ENCODE peak calls at places on chromosomes 6 and 20, in four cellular contexts. One of them, this sample, is unnamed.

GRCh38 chr6:41181566-41181965 is 18.6 kb upstream of the TREM2 start:
- DNase-seq in NT2/D1: no peak
- DNase-seq in IMR-90: no peak
- DNase-seq in cardiac fibroblast: no peak
- DNase-seq in this sample: no peak

GRCh38 chr20:18633411-18633810 is 45.6 kb downstream of the DTD1 start:
- DNase-seq in cardiac fibroblast: no peak
- DNase-seq in IMR-90: no peak
- DNase-seq in NT2/D1: no peak
- DNase-seq in this sample: no peak

GRCh38 chr6:41682497-41682961 is 44.3 kb downstream of the MDFI start:
- DNase-seq in NT2/D1: no peak
- DNase-seq in IMR-90: no peak
- DNase-seq in cardiac fibroblast: no peak
- DNase-seq in this sample: no peak

GRCh38 chr20:10508060-10508459 is 73.0 kb downstream of the SLX4IP start:
- DNase-seq in cardiac fibroblast: peak
- DNase-seq in NT2/D1: no peak
- DNase-seq in IMR-90: peak
- DNase-seq in this sample: no peak

GRCh38 chr6:158028876-158029275 is 47.2 kb downstream of the SYNJ2 start:
- DNase-seq in NT2/D1: no peak
- DNase-seq in IMR-90: no peak
- DNase-seq in cardiac fibroblast: no peak
- DNase-seq in this sample: no peak

GRCh38 chr6:167137881-167138280 is 15.0 kb downstream of the CCR6 start:
- DNase-seq in cardiac fibroblast: no peak
- DNase-seq in NT2/D1: no peak
- DNase-seq in IMR-90: no peak
- DNase-seq in this sample: no peak

GRCh38 chr20:3786126-3786484 is 435 bp downstream of the CENPB start:
- DNase-seq in IMR-90: peak
- DNase-seq in NT2/D1: no peak
- DNase-seq in cardiac fibroblast: peak
- DNase-seq in this sample: no peak

GRCh38 chr6:23505021-23505420 is 621.0 kb upstream of the NRSN1 start:
- DNase-seq in cardiac fibroblast: peak
- DNase-seq in IMR-90: peak
- DNase-seq in NT2/D1: no peak
- DNase-seq in this sample: no peak

GRCh38 chr6:155832596-155832995 is 377.0 kb upstream of the NOX3 start:
- DNase-seq in IMR-90: peak
- DNase-seq in cardiac fibroblast: peak
- DNase-seq in NT2/D1: no peak
- DNase-seq in this sample: no peak

GRCh38 chr6:1311400-1312192 is at the start of gene FOXQ1:
- DNase-seq in cardiac fibroblast: no peak
- DNase-seq in NT2/D1: no peak
- DNase-seq in IMR-90: peak
- DNase-seq in this sample: no peak
- H3K4me3 ChIP-seq in cardiac fibroblast: peak
- H3K4me3 ChIP-seq in NT2/D1: peak
- H3K4me3 ChIP-seq in IMR-90: peak
- H3K4me3 ChIP-seq in this sample: no peak

DNA sequence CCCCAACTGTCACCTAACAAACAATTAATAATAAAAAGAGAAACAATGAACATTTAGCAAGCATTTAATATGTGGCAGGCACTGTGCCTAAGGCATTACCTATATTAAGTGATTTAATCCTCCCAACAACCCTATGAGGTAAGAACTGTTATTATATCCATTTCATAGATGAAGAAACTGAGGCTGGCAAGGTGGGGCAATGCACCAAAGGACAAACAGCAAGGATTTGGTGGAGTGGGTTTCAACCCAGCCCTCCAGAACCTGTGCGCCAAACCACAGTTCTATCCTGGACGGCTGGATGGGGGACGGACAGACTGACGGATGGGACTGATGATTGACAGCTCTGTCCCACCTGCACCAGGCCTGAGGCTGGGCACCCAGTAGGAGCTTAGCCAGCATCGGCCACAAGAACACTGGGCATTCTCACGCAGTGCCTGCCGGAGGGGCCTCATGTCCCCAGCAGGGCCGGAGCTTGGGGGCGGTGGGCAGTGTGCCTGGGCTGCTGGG is 24.6 kb downstream of the NOL4L start:
- DNase-seq in IMR-90: no peak
- DNase-seq in NT2/D1: no peak
- DNase-seq in cardiac fibroblast: no peak
- DNase-seq in this sample: no peak
- H3K4me3 ChIP-seq in IMR-90: no peak
- H3K4me3 ChIP-seq in NT2/D1: no peak
- H3K4me3 ChIP-seq in cardiac fibroblast: no peak
- H3K4me3 ChIP-seq in this sample: no peak

GRCh38 chr6:106084973-106085686 is 1.0 kb upstream of the PRDM1 start:
- DNase-seq in cardiac fibroblast: no peak
- DNase-seq in IMR-90: peak
- DNase-seq in NT2/D1: no peak
- DNase-seq in this sample: no peak

GRCh38 chr6:106085687-106085983 is 501 bp upstream of the PRDM1 start:
- DNase-seq in NT2/D1: no peak
- DNase-seq in IMR-90: no peak
- DNase-seq in cardiac fibroblast: no peak
- DNase-seq in this sample: no peak

GRCh38 chr6:106085984-106086832 is at the start of gene PRDM1:
- DNase-seq in IMR-90: peak
- DNase-seq in NT2/D1: peak
- DNase-seq in cardiac fibroblast: peak
- DNase-seq in this sample: peak

GRCh38 chr6:106089981-106090380 is 3.8 kb downstream of the PRDM1 start:
- DNase-seq in NT2/D1: no peak
- DNase-seq in IMR-90: peak
- DNase-seq in cardiac fibroblast: peak
- DNase-seq in this sample: no peak

GRCh38 chr6:106087548-106088325 is 1.6 kb downstream of the PRDM1 start:
- DNase-seq in cardiac fibroblast: peak
- DNase-seq in IMR-90: peak
- DNase-seq in NT2/D1: peak
- DNase-seq in this sample: no peak
- H3K4me3 ChIP-seq in cardiac fibroblast: peak
- H3K4me3 ChIP-seq in IMR-90: peak
- H3K4me3 ChIP-seq in NT2/D1: peak
- H3K4me3 ChIP-seq in this sample: no peak

DNA sequence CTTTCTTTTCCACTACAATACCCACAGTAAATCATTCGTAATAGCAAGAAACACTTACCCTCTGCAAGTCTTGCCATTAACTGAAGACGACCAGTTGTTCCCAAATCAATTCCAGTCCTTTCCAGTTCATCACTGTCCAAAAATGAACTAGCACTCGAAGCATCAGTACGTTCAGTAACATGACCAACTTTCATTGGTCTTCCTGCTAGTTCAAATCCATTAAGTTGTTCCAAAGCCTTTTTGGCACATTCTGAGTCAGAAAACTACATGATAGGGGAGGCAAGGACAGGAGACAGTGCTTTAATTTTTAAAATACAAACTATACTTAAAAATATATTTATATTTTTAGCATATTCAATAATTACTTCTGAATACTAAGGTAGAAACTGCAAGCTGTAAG is 14.9 kb downstream of the ROMO1 start:
- DNase-seq in NT2/D1: no peak
- DNase-seq in IMR-90: no peak
- DNase-seq in cardiac fibroblast: no peak
- DNase-seq in this sample: no peak
- H3K4me3 ChIP-seq in NT2/D1: no peak
- H3K4me3 ChIP-seq in IMR-90: no peak
- H3K4me3 ChIP-seq in cardiac fibroblast: no peak
- H3K4me3 ChIP-seq in this sample: no peak

DNA sequence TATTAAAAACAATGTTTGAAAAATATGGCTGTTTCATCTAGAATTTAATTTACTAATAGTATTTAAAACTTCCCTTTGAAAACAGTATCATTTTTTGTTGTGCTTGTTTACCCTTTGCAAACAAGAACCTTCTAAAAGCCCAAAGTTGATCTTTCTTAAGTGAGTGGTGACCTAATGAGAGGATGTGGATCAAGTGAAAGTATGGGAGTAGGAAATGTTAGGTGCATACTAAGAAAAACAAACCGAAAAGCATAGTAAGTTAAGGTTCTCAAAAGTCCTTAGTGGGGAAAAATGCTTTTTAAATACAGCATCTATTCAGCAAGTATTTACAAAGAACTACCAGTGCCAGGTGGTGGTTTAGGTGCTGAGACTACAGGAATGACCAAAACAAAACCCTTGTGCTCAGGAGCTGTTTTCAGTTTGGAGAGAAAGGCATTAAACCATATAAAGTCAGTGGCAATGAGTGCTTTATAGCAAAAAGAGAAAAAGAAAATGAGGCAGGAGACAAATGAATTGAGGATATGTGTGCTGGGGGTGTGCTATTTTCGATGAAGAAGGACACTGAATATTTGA is 23.8 kb downstream of the RNF146 start:
- DNase-seq in IMR-90: no peak
- DNase-seq in NT2/D1: no peak
- DNase-seq in cardiac fibroblast: no peak
- DNase-seq in this sample: no peak
- H3K4me3 ChIP-seq in IMR-90: no peak
- H3K4me3 ChIP-seq in NT2/D1: no peak
- H3K4me3 ChIP-seq in cardiac fibroblast: no peak
- H3K4me3 ChIP-seq in this sample: no peak

GRCh38 chr6:4446982-4447381 is 311.6 kb upstream of the ECI2 start:
- DNase-seq in NT2/D1: no peak
- DNase-seq in IMR-90: peak
- DNase-seq in cardiac fibroblast: peak
- DNase-seq in this sample: no peak
- H3K4me3 ChIP-seq in NT2/D1: no peak
- H3K4me3 ChIP-seq in IMR-90: peak
- H3K4me3 ChIP-seq in cardiac fibroblast: no peak
- H3K4me3 ChIP-seq in this sample: no peak

GRCh38 chr6:19086480-19086879 is 699.3 kb downstream of the RNF144B start:
- DNase-seq in IMR-90: no peak
- DNase-seq in cardiac fibroblast: no peak
- DNase-seq in NT2/D1: no peak
- DNase-seq in this sample: no peak
- H3K4me3 ChIP-seq in IMR-90: no peak
- H3K4me3 ChIP-seq in cardiac fibroblast: no peak
- H3K4me3 ChIP-seq in NT2/D1: no peak
- H3K4me3 ChIP-seq in this sample: no peak

GRCh38 chr6:27287751-27288135 is 24.3 kb downstream of the POM121L2 start:
- DNase-seq in NT2/D1: no peak
- DNase-seq in cardiac fibroblast: no peak
- DNase-seq in IMR-90: no peak
- DNase-seq in this sample: no peak

GRCh38 chr6:27293436-27294152 is 18.5 kb downstream of the POM121L2 start:
- DNase-seq in NT2/D1: no peak
- DNase-seq in IMR-90: peak
- DNase-seq in cardiac fibroblast: peak
- DNase-seq in this sample: no peak

GRCh38 chr6:27288136-27289044 is 23.7 kb downstream of the POM121L2 start:
- DNase-seq in cardiac fibroblast: no peak
- DNase-seq in NT2/D1: no peak
- DNase-seq in IMR-90: no peak
- DNase-seq in this sample: no peak

GRCh38 chr6:27290065-27290849 is 21.8 kb downstream of the POM121L2 start:
- DNase-seq in cardiac fibroblast: no peak
- DNase-seq in IMR-90: peak
- DNase-seq in NT2/D1: no peak
- DNase-seq in this sample: no peak

DNA sequence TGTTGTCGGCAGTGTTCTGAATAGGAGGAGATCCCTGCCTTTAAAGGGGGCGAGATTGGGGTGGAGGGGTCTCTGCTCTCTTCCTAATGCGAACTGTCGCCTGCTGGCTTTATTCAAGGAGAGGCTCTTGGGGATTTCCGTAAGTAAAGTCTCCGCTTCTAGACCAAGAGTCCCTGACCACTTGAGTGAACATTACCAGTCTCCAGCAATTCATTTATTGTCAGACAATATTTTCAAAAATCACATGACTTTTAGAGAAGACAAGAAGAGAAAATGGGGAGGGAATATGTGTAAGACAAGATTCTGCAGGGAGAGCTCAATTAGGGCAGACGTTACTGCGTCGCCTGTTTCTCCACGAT is 21.2 kb downstream of the POM121L2 start:
- DNase-seq in IMR-90: no peak
- DNase-seq in cardiac fibroblast: no peak
- DNase-seq in NT2/D1: no peak
- DNase-seq in this sample: no peak
- H3K4me3 ChIP-seq in IMR-90: peak
- H3K4me3 ChIP-seq in cardiac fibroblast: no peak
- H3K4me3 ChIP-seq in NT2/D1: peak
- H3K4me3 ChIP-seq in this sample: no peak

GRCh38 chr20:59273699-59274380 is 26.6 kb upstream of the EDN3 start:
- DNase-seq in IMR-90: no peak
- DNase-seq in cardiac fibroblast: no peak
- DNase-seq in NT2/D1: no peak
- DNase-seq in this sample: no peak

GRCh38 chr20:59265298-59265697 is 35.1 kb upstream of the EDN3 start:
- DNase-seq in NT2/D1: no peak
- DNase-seq in cardiac fibroblast: no peak
- DNase-seq in IMR-90: no peak
- DNase-seq in this sample: no peak

GRCh38 chr20:59270380-59270779 is 30.0 kb upstream of the EDN3 start:
- DNase-seq in NT2/D1: no peak
- DNase-seq in IMR-90: no peak
- DNase-seq in cardiac fibroblast: no peak
- DNase-seq in this sample: no peak

GRCh38 chr20:59268827-59269226 is 31.6 kb upstream of the EDN3 start:
- DNase-seq in cardiac fibroblast: no peak
- DNase-seq in IMR-90: no peak
- DNase-seq in NT2/D1: peak
- DNase-seq in this sample: no peak

GRCh38 chr20:59269396-59270025 is 30.9 kb upstream of the EDN3 start:
- DNase-seq in NT2/D1: no peak
- DNase-seq in IMR-90: no peak
- DNase-seq in cardiac fibroblast: no peak
- DNase-seq in this sample: no peak
- H3K4me3 ChIP-seq in NT2/D1: no peak
- H3K4me3 ChIP-seq in IMR-90: no peak
- H3K4me3 ChIP-seq in cardiac fibroblast: no peak
- H3K4me3 ChIP-seq in this sample: no peak

GRCh38 chr6:29887819-29888581 is 54.3 kb upstream of the HLA-A start:
- DNase-seq in cardiac fibroblast: peak
- DNase-seq in IMR-90: peak
- DNase-seq in NT2/D1: no peak
- DNase-seq in this sample: no peak

GRCh38 chr6:29884261-29884660 is 56.6 kb downstream of the HLA-G start:
- DNase-seq in cardiac fibroblast: no peak
- DNase-seq in IMR-90: no peak
- DNase-seq in NT2/D1: no peak
- DNase-seq in this sample: no peak

GRCh38 chr6:29887330-29887818 is 55.0 kb upstream of the HLA-A start:
- DNase-seq in NT2/D1: no peak
- DNase-seq in IMR-90: peak
- DNase-seq in cardiac fibroblast: peak
- DNase-seq in this sample: no peak

GRCh38 chr6:29886686-29887085 is 55.6 kb upstream of the HLA-A start:
- DNase-seq in NT2/D1: no peak
- DNase-seq in cardiac fibroblast: no peak
- DNase-seq in IMR-90: no peak
- DNase-seq in this sample: no peak
- H3K4me3 ChIP-seq in NT2/D1: no peak
- H3K4me3 ChIP-seq in cardiac fibroblast: no peak
- H3K4me3 ChIP-seq in IMR-90: no peak
- H3K4me3 ChIP-seq in this sample: no peak

This sample was measured in Jurkat, Clone E6-1.